ENCODE peak calls at places on chromosomes 13 and 19, in eight cellular contexts. One of them, this sample, is unnamed.
A peak's percentile ranks its signal among the peaks of the same experiment; 100 is the strongest.

GRCh38 chr13:37811441-37811840 is 58.1 kb downstream of the TRPC4 start:
- DNase-seq in iris pigment epithelial cell: peak; percentile 81
- DNase-seq in naive thymus-derived CD8-positive, alpha-beta T cell: no peak
- DNase-seq in germinal center: no peak
- DNase-seq in GM23248: peak; percentile 17
- DNase-seq in SW480: no peak
- DNase-seq in smooth muscle cell of the brain vasculature: no peak
- DNase-seq in T-cell: no peak
- DNase-seq in this sample: no peak

GRCh38 chr13:32824671-32825070 is 191.6 kb upstream of the KL start:
- DNase-seq in smooth muscle cell of the brain vasculature: no peak
- DNase-seq in germinal center: no peak
- DNase-seq in naive thymus-derived CD8-positive, alpha-beta T cell: no peak
- DNase-seq in SW480: peak; percentile 59
- DNase-seq in T-cell: no peak
- DNase-seq in iris pigment epithelial cell: peak; percentile 90
- DNase-seq in GM23248: peak; percentile 88
- DNase-seq in this sample: no peak

GRCh38 chr19:16627194-16627927 is 643 bp downstream of the MED26 start:
- DNase-seq in germinal center: peak; percentile 22
- DNase-seq in SW480: no peak
- DNase-seq in smooth muscle cell of the brain vasculature: no peak
- DNase-seq in GM23248: peak; percentile 51
- DNase-seq in T-cell: peak; percentile 30
- DNase-seq in iris pigment epithelial cell: peak; percentile 23
- DNase-seq in naive thymus-derived CD8-positive, alpha-beta T cell: peak; percentile 28
- DNase-seq in this sample: no peak

GRCh38 chr13:39665763-39666162 is 10.3 kb downstream of the COG6 start:
- DNase-seq in iris pigment epithelial cell: no peak
- DNase-seq in T-cell: no peak
- DNase-seq in naive thymus-derived CD8-positive, alpha-beta T cell: no peak
- DNase-seq in smooth muscle cell of the brain vasculature: no peak
- DNase-seq in GM23248: no peak
- DNase-seq in germinal center: no peak
- DNase-seq in SW480: no peak
- DNase-seq in this sample: no peak

GRCh38 chr13:106152047-106152446 is 383.4 kb downstream of the EFNB2 start:
- DNase-seq in iris pigment epithelial cell: no peak
- DNase-seq in SW480: peak; percentile 77
- DNase-seq in naive thymus-derived CD8-positive, alpha-beta T cell: no peak
- DNase-seq in germinal center: no peak
- DNase-seq in GM23248: no peak
- DNase-seq in smooth muscle cell of the brain vasculature: no peak
- DNase-seq in T-cell: no peak
- DNase-seq in this sample: no peak

GRCh38 chr19:42111384-42111783 is 20.9 kb downstream of the POU2F2 start:
- DNase-seq in naive thymus-derived CD8-positive, alpha-beta T cell: no peak
- DNase-seq in GM23248: peak; percentile 76
- DNase-seq in germinal center: no peak
- DNase-seq in smooth muscle cell of the brain vasculature: no peak
- DNase-seq in SW480: no peak
- DNase-seq in T-cell: no peak
- DNase-seq in iris pigment epithelial cell: no peak
- DNase-seq in this sample: no peak

GRCh38 chr19:49677232-49677881 is at the start of gene PRMT1:
- DNase-seq in iris pigment epithelial cell: peak; percentile 20
- DNase-seq in germinal center: peak; percentile 74
- DNase-seq in naive thymus-derived CD8-positive, alpha-beta T cell: peak; percentile 69
- DNase-seq in T-cell: peak; percentile 68
- DNase-seq in GM23248: peak; percentile 58
- DNase-seq in SW480: no peak
- DNase-seq in smooth muscle cell of the brain vasculature: no peak
- DNase-seq in this sample: peak; percentile 42

GRCh38 chr19:49497047-49497789 is 984 bp downstream of the RPS11 start:
- DNase-seq in germinal center: peak; percentile 78
- DNase-seq in naive thymus-derived CD8-positive, alpha-beta T cell: peak; percentile 69
- DNase-seq in iris pigment epithelial cell: peak; percentile 67
- DNase-seq in smooth muscle cell of the brain vasculature: no peak
- DNase-seq in SW480: peak; percentile 70
- DNase-seq in GM23248: peak; percentile 89
- DNase-seq in T-cell: peak; percentile 78
- DNase-seq in this sample: peak; percentile 71

GRCh38 chr13:68609671-68610070 is 1379.5 kb upstream of the PCDH9 start:
- DNase-seq in T-cell: no peak
- DNase-seq in iris pigment epithelial cell: no peak
- DNase-seq in SW480: no peak
- DNase-seq in GM23248: no peak
- DNase-seq in germinal center: no peak
- DNase-seq in naive thymus-derived CD8-positive, alpha-beta T cell: no peak
- DNase-seq in smooth muscle cell of the brain vasculature: no peak
- DNase-seq in this sample: no peak

GRCh38 chr19:11381535-11382369 is 2.4 kb downstream of the EPOR start:
- DNase-seq in smooth muscle cell of the brain vasculature: no peak
- DNase-seq in naive thymus-derived CD8-positive, alpha-beta T cell: peak; percentile 64
- DNase-seq in T-cell: peak; percentile 72
- DNase-seq in SW480: peak; percentile 94
- DNase-seq in GM23248: peak; percentile 95
- DNase-seq in iris pigment epithelial cell: peak; percentile 95
- DNase-seq in germinal center: peak; percentile 82
- DNase-seq in this sample: peak; percentile 71

GRCh38 chr13:42066542-42066941 is 18.1 kb downstream of the DGKH start:
- DNase-seq in smooth muscle cell of the brain vasculature: peak; percentile 31
- DNase-seq in germinal center: no peak
- DNase-seq in T-cell: no peak
- DNase-seq in naive thymus-derived CD8-positive, alpha-beta T cell: no peak
- DNase-seq in SW480: no peak
- DNase-seq in GM23248: peak; percentile 90
- DNase-seq in iris pigment epithelial cell: peak; percentile 99
- DNase-seq in this sample: no peak

GRCh38 chr13:31927219-31927653 is 104.3 kb upstream of the FRY start:
- DNase-seq in naive thymus-derived CD8-positive, alpha-beta T cell: no peak
- DNase-seq in smooth muscle cell of the brain vasculature: no peak
- DNase-seq in GM23248: no peak
- DNase-seq in germinal center: no peak
- DNase-seq in T-cell: no peak
- DNase-seq in SW480: no peak
- DNase-seq in iris pigment epithelial cell: no peak
- DNase-seq in this sample: no peak

GRCh38 chr19:6012416-6013170 is 34.7 kb upstream of the RANBP3 start:
- DNase-seq in germinal center: no peak
- DNase-seq in iris pigment epithelial cell: no peak
- DNase-seq in SW480: no peak
- DNase-seq in GM23248: no peak
- DNase-seq in naive thymus-derived CD8-positive, alpha-beta T cell: no peak
- DNase-seq in smooth muscle cell of the brain vasculature: no peak
- DNase-seq in T-cell: no peak
- DNase-seq in this sample: no peak

GRCh38 chr19:58052256-58052655 is 6.8 kb upstream of the ZNF135 start:
- DNase-seq in T-cell: no peak
- DNase-seq in iris pigment epithelial cell: no peak
- DNase-seq in GM23248: no peak
- DNase-seq in smooth muscle cell of the brain vasculature: no peak
- DNase-seq in naive thymus-derived CD8-positive, alpha-beta T cell: no peak
- DNase-seq in germinal center: no peak
- DNase-seq in SW480: no peak
- DNase-seq in this sample: no peak

GRCh38 chr19:4866595-4867424 is 657 bp downstream of the PLIN3 start:
- DNase-seq in germinal center: peak; percentile 70
- DNase-seq in SW480: no peak
- DNase-seq in naive thymus-derived CD8-positive, alpha-beta T cell: peak; percentile 49
- DNase-seq in GM23248: peak; percentile 85
- DNase-seq in iris pigment epithelial cell: peak; percentile 46
- DNase-seq in T-cell: peak; percentile 55
- DNase-seq in smooth muscle cell of the brain vasculature: no peak
- DNase-seq in this sample: peak; percentile 29

GRCh38 chr13:98517576-98518310 is 59.2 kb downstream of the STK24 start:
- DNase-seq in naive thymus-derived CD8-positive, alpha-beta T cell: no peak
- DNase-seq in GM23248: no peak
- DNase-seq in SW480: no peak
- DNase-seq in germinal center: no peak
- DNase-seq in T-cell: peak; percentile 28
- DNase-seq in iris pigment epithelial cell: no peak
- DNase-seq in smooth muscle cell of the brain vasculature: no peak
- DNase-seq in this sample: peak; percentile 34

GRCh38 chr13:32537580-32538233 is 888 bp downstream of the N4BP2L2 start:
- DNase-seq in germinal center: no peak
- DNase-seq in T-cell: no peak
- DNase-seq in GM23248: peak; percentile 32
- DNase-seq in SW480: no peak
- DNase-seq in smooth muscle cell of the brain vasculature: no peak
- DNase-seq in naive thymus-derived CD8-positive, alpha-beta T cell: peak; percentile 44
- DNase-seq in iris pigment epithelial cell: peak; percentile 9
- DNase-seq in this sample: peak; percentile 11

GRCh38 chr19:10421240-10421948 is 1.1 kb downstream of the PDE4A start:
- DNase-seq in T-cell: no peak
- DNase-seq in germinal center: no peak
- DNase-seq in iris pigment epithelial cell: no peak
- DNase-seq in smooth muscle cell of the brain vasculature: no peak
- DNase-seq in naive thymus-derived CD8-positive, alpha-beta T cell: no peak
- DNase-seq in GM23248: no peak
- DNase-seq in SW480: no peak
- DNase-seq in this sample: no peak

GRCh38 chr13:51136276-51136980 is 25.4 kb upstream of the C13orf42 start:
- DNase-seq in T-cell: no peak
- DNase-seq in germinal center: no peak
- DNase-seq in naive thymus-derived CD8-positive, alpha-beta T cell: no peak
- DNase-seq in iris pigment epithelial cell: no peak
- DNase-seq in GM23248: no peak
- DNase-seq in smooth muscle cell of the brain vasculature: no peak
- DNase-seq in SW480: no peak
- DNase-seq in this sample: no peak

GRCh38 chr19:55116232-55117062 is 990 bp downstream of the PPP1R12C start:
- DNase-seq in iris pigment epithelial cell: peak; percentile 71
- DNase-seq in naive thymus-derived CD8-positive, alpha-beta T cell: peak; percentile 39
- DNase-seq in GM23248: peak; percentile 89
- DNase-seq in germinal center: peak; percentile 67
- DNase-seq in T-cell: peak; percentile 38
- DNase-seq in smooth muscle cell of the brain vasculature: peak; percentile 17
- DNase-seq in SW480: peak; percentile 28
- DNase-seq in this sample: peak; percentile 34

GRCh38 chr13:108146642-108147041 is 68.7 kb downstream of the LIG4 start:
- DNase-seq in GM23248: no peak
- DNase-seq in iris pigment epithelial cell: no peak
- DNase-seq in naive thymus-derived CD8-positive, alpha-beta T cell: no peak
- DNase-seq in SW480: no peak
- DNase-seq in T-cell: no peak
- DNase-seq in smooth muscle cell of the brain vasculature: no peak
- DNase-seq in germinal center: no peak
- DNase-seq in this sample: no peak

GRCh38 chr13:90545070-90545840 is 802.2 kb upstream of the MIR17HG start:
- DNase-seq in naive thymus-derived CD8-positive, alpha-beta T cell: no peak
- DNase-seq in GM23248: peak; percentile 8
- DNase-seq in germinal center: no peak
- DNase-seq in SW480: no peak
- DNase-seq in smooth muscle cell of the brain vasculature: no peak
- DNase-seq in iris pigment epithelial cell: peak; percentile 45
- DNase-seq in T-cell: no peak
- DNase-seq in this sample: no peak

GRCh38 chr13:38398810-38399493 is 49.3 kb downstream of the UFM1 start:
- DNase-seq in iris pigment epithelial cell: peak; percentile 99
- DNase-seq in T-cell: no peak
- DNase-seq in naive thymus-derived CD8-positive, alpha-beta T cell: no peak
- DNase-seq in smooth muscle cell of the brain vasculature: no peak
- DNase-seq in germinal center: no peak
- DNase-seq in SW480: no peak
- DNase-seq in GM23248: peak; percentile 91
- DNase-seq in this sample: no peak

GRCh38 chr13:28423010-28423409 is 71.9 kb downstream of the FLT1 start:
- DNase-seq in naive thymus-derived CD8-positive, alpha-beta T cell: peak; percentile 18
- DNase-seq in smooth muscle cell of the brain vasculature: no peak
- DNase-seq in germinal center: peak; percentile 32
- DNase-seq in SW480: no peak
- DNase-seq in GM23248: no peak
- DNase-seq in T-cell: peak; percentile 8
- DNase-seq in iris pigment epithelial cell: no peak
- DNase-seq in this sample: no peak

GRCh38 chr13:22162889-22163288 is 492.0 kb downstream of the FGF9 start:
- DNase-seq in GM23248: no peak
- DNase-seq in germinal center: no peak
- DNase-seq in T-cell: no peak
- DNase-seq in naive thymus-derived CD8-positive, alpha-beta T cell: no peak
- DNase-seq in iris pigment epithelial cell: no peak
- DNase-seq in smooth muscle cell of the brain vasculature: no peak
- DNase-seq in SW480: no peak
- DNase-seq in this sample: no peak

GRCh38 chr13:88074794-88075509 is 403.8 kb downstream of the SLITRK5 start:
- DNase-seq in smooth muscle cell of the brain vasculature: no peak
- DNase-seq in naive thymus-derived CD8-positive, alpha-beta T cell: no peak
- DNase-seq in germinal center: no peak
- DNase-seq in T-cell: no peak
- DNase-seq in SW480: no peak
- DNase-seq in iris pigment epithelial cell: peak; percentile 3
- DNase-seq in GM23248: peak; percentile 0
- DNase-seq in this sample: no peak

GRCh38 chr13:25890671-25891212 is 161.1 kb downstream of the SHISA2 start:
- DNase-seq in iris pigment epithelial cell: peak; percentile 45
- DNase-seq in smooth muscle cell of the brain vasculature: no peak
- DNase-seq in GM23248: no peak
- DNase-seq in T-cell: no peak
- DNase-seq in germinal center: no peak
- DNase-seq in SW480: no peak
- DNase-seq in naive thymus-derived CD8-positive, alpha-beta T cell: no peak
- DNase-seq in this sample: no peak

GRCh38 chr13:50129065-50129922 is 114.0 kb downstream of the KCNRG start:
- DNase-seq in smooth muscle cell of the brain vasculature: no peak
- DNase-seq in SW480: no peak
- DNase-seq in GM23248: no peak
- DNase-seq in iris pigment epithelial cell: no peak
- DNase-seq in T-cell: no peak
- DNase-seq in naive thymus-derived CD8-positive, alpha-beta T cell: no peak
- DNase-seq in germinal center: peak; percentile 30
- DNase-seq in this sample: peak; percentile 5

GRCh38 chr19:19460761-19461265 is 54.5 kb downstream of the TSSK6 start:
- DNase-seq in GM23248: peak; percentile 74
- DNase-seq in germinal center: no peak
- DNase-seq in smooth muscle cell of the brain vasculature: no peak
- DNase-seq in iris pigment epithelial cell: no peak
- DNase-seq in naive thymus-derived CD8-positive, alpha-beta T cell: peak; percentile 49
- DNase-seq in T-cell: peak; percentile 67
- DNase-seq in SW480: no peak
- DNase-seq in this sample: peak; percentile 40

GRCh38 chr19:6708346-6708745 is 12.1 kb downstream of the C3 start:
- DNase-seq in smooth muscle cell of the brain vasculature: no peak
- DNase-seq in iris pigment epithelial cell: no peak
- DNase-seq in GM23248: no peak
- DNase-seq in germinal center: no peak
- DNase-seq in T-cell: no peak
- DNase-seq in SW480: no peak
- DNase-seq in naive thymus-derived CD8-positive, alpha-beta T cell: no peak
- DNase-seq in this sample: no peak

GRCh38 chr13:60143775-60144174 is 20.0 kb downstream of the DIAPH3 start:
- DNase-seq in T-cell: no peak
- DNase-seq in naive thymus-derived CD8-positive, alpha-beta T cell: no peak
- DNase-seq in GM23248: no peak
- DNase-seq in SW480: no peak
- DNase-seq in smooth muscle cell of the brain vasculature: no peak
- DNase-seq in germinal center: no peak
- DNase-seq in iris pigment epithelial cell: no peak
- DNase-seq in this sample: no peak

GRCh38 chr19:16067205-16067938 is 8.9 kb upstream of the TPM4 start:
- DNase-seq in T-cell: no peak
- DNase-seq in germinal center: no peak
- DNase-seq in naive thymus-derived CD8-positive, alpha-beta T cell: no peak
- DNase-seq in GM23248: peak; percentile 95
- DNase-seq in SW480: no peak
- DNase-seq in iris pigment epithelial cell: peak; percentile 78
- DNase-seq in smooth muscle cell of the brain vasculature: no peak
- DNase-seq in this sample: no peak

GRCh38 chr13:44397766-44398223 is 24.2 kb downstream of the SERP2 start:
- DNase-seq in smooth muscle cell of the brain vasculature: no peak
- DNase-seq in naive thymus-derived CD8-positive, alpha-beta T cell: no peak
- DNase-seq in T-cell: no peak
- DNase-seq in iris pigment epithelial cell: peak; percentile 85
- DNase-seq in SW480: no peak
- DNase-seq in GM23248: no peak
- DNase-seq in germinal center: no peak
- DNase-seq in this sample: no peak

GRCh38 chr19:35273686-35274259 is 5.0 kb downstream of the USF2 start:
- DNase-seq in iris pigment epithelial cell: no peak
- DNase-seq in naive thymus-derived CD8-positive, alpha-beta T cell: no peak
- DNase-seq in germinal center: no peak
- DNase-seq in SW480: no peak
- DNase-seq in T-cell: no peak
- DNase-seq in GM23248: no peak
- DNase-seq in smooth muscle cell of the brain vasculature: no peak
- DNase-seq in this sample: no peak

This sample was measured in effector CD4-positive, alpha-beta T cell.